ENCODE peak calls at places on chromosomes 13 and 19, in four cellular contexts. C is GM12878, J is HepG2, Y is K562. P is an unnamed sample.

GRCh38 chr19:32287811-32288227 is 57.6 kb upstream of the ZNF507 start:
- DNase-seq in Y (peak; percentile 21), J (peak; percentile 67), C (no peak), P (peak; percentile 87)

GRCh38 chr13:23703241-23703640 is 133.0 kb downstream of the TNFRSF19 start:
- DNase-seq in C (no peak), Y (no peak), J (no peak), P (no peak)

GRCh38 chr13:113930711-113931637 is 42.9 kb downstream of the C13orf46 start:
- DNase-seq in J (no peak), C (peak; percentile 44), Y (no peak), P (peak; percentile 2)

GRCh38 chr19:53177986-53178385 is 15.2 kb downstream of the ZNF665 start:
- DNase-seq in Y (no peak), J (no peak), C (no peak), P (no peak)

GRCh38 chr13:43805681-43806128 is 18.9 kb upstream of the ENOX1 start:
- DNase-seq in J (no peak), C (no peak), Y (no peak), P (no peak)

GRCh38 chr13:76697277-76697676 is 188.9 kb downstream of the KCTD12 start:
- DNase-seq in Y (no peak), J (no peak), C (no peak), P (no peak)

GRCh38 chr13:28719656-28720055 is 886 bp upstream of the SLC46A3 start:
- DNase-seq in C (no peak), J (no peak), Y (no peak), P (no peak)

GRCh38 chr13:73215807-73216206 is 157.0 kb downstream of the KLF5 start:
- DNase-seq in Y (no peak), J (no peak), C (no peak), P (no peak)

GRCh38 chr13:93776936-93777335 is 550.3 kb downstream of the GPC6 start:
- DNase-seq in Y (no peak), J (no peak), C (no peak), P (no peak)

GRCh38 chr13:50403311-50403710 is 388.1 kb downstream of the KCNRG start:
- DNase-seq in J (peak; percentile 78), C (no peak), Y (no peak), P (no peak)

GRCh38 chr13:78712866-78713265 is 53.9 kb upstream of the OBI1 start:
- DNase-seq in Y (no peak), C (no peak), J (no peak), P (no peak)

GRCh38 chr13:109254271-109254670 is 532.1 kb downstream of the IRS2 start:
- DNase-seq in Y (no peak), C (no peak), J (no peak), P (no peak)

GRCh38 chr19:18542936-18543813 is at the start of gene FKBP8:
- DNase-seq in J (peak; percentile 67), C (no peak), Y (peak; percentile 94), P (peak; percentile 97)

GRCh38 chr19:19094513-19094912 is 30.7 kb downstream of the SLC25A42 start:
- DNase-seq in J (peak; percentile 52), Y (no peak), C (no peak), P (no peak)

GRCh38 chr19:20078696-20079095 is 896 bp downstream of the ZNF90 start:
- DNase-seq in J (no peak), Y (no peak), C (no peak), P (peak; percentile 42)

GRCh38 chr19:48556163-48556562 is 4.2 kb downstream of the SULT2B1 start:
- DNase-seq in Y (no peak), C (no peak), J (peak; percentile 75), P (no peak)

GRCh38 chr13:21118180-21118579 is 56.8 kb upstream of the LATS2 start:
- DNase-seq in J (no peak), Y (no peak), C (no peak), P (no peak)

GRCh38 chr13:99796175-99796819 is 175.3 kb downstream of the ZIC5 start:
- DNase-seq in C (no peak), J (peak; percentile 29), Y (peak; percentile 39), P (peak; percentile 72)

GRCh38 chr19:45391346-45391745 is 13.5 kb downstream of the PPP1R13L start:
- DNase-seq in C (no peak), J (peak; percentile 20), Y (peak; percentile 24), P (peak; percentile 46)

GRCh38 chr13:36986462-36987240 is 12.5 kb downstream of the ALG5 start:
- DNase-seq in C (no peak), Y (no peak), J (no peak), P (no peak)

GRCh38 chr19:30566681-30567420 is 194.7 kb downstream of the ZNF536 start:
- DNase-seq in J (no peak), Y (no peak), C (no peak), P (no peak)

GRCh38 chr19:9789066-9789465 is 20.5 kb upstream of the ZNF846 start:
- DNase-seq in Y (no peak), J (no peak), C (no peak), P (peak; percentile 41)

GRCh38 chr13:74062933-74063332 is 71.3 kb downstream of the KLF12 start:
- DNase-seq in J (no peak), C (peak; percentile 52), Y (no peak), P (no peak)

GRCh38 chr19:50705422-50706019 is 14.1 kb downstream of the SHANK1 start:
- DNase-seq in J (peak; percentile 18), Y (peak; percentile 84), C (peak; percentile 21), P (peak; percentile 62)

GRCh38 chr19:11373166-11373884 is 1.1 kb upstream of the SWSAP1 start:
- DNase-seq in Y (no peak), C (no peak), J (no peak), P (peak; percentile 45)

GRCh38 chr13:77002590-77003190 is 10.8 kb downstream of the CLN5 start:
- DNase-seq in C (no peak), J (peak; percentile 23), Y (no peak), P (no peak)

GRCh38 chr19:30054210-30054609 is 112.2 kb downstream of the URI1 start:
- DNase-seq in J (no peak), C (no peak), Y (no peak), P (no peak)

GRCh38 chr19:7857727-7858701 is 16.2 kb downstream of the PRR36 start:
- DNase-seq in C (no peak), J (no peak), Y (peak; percentile 85), P (peak; percentile 85)

GRCh38 chr13:29556742-29557141 is 38.7 kb downstream of the SLC7A1 start:
- DNase-seq in Y (no peak), J (no peak), C (no peak), P (no peak)

GRCh38 chr19:5903054-5903501 is 512 bp downstream of the NDUFA11 start:
- DNase-seq in Y (peak; percentile 45), J (no peak), C (no peak), P (no peak)

GRCh38 chr13:89899302-89900103 is 1448.0 kb upstream of the MIR17HG start:
- DNase-seq in Y (no peak), C (no peak), J (peak; percentile 91), P (no peak)

GRCh38 chr13:41178040-41178439 is 16.3 kb downstream of the KBTBD7 start:
- DNase-seq in C (no peak), J (no peak), Y (no peak), P (no peak)

GRCh38 chr19:54186934-54187381 is 2.4 kb downstream of the MBOAT7 start:
- DNase-seq in J (no peak), C (no peak), Y (peak; percentile 39), P (no peak)

GRCh38 chr19:58572818-58573657 is at the start of gene MZF1:
- DNase-seq in J (peak; percentile 99), Y (peak; percentile 92), C (peak; percentile 99), P (peak; percentile 99)

GRCh38 chr19:57103573-57104277 is 16.1 kb upstream of the USP29 start:
- DNase-seq in J (peak; percentile 47), Y (peak; percentile 54), C (peak; percentile 15), P (peak; percentile 63)

GRCh38 chr19:57096640-57097361 is 23.0 kb upstream of the USP29 start:
- DNase-seq in C (no peak), J (peak; percentile 75), Y (no peak), P (no peak)

GRCh38 chr19:57099199-57099661 is 20.6 kb upstream of the USP29 start:
- DNase-seq in J (peak; percentile 49), Y (peak; percentile 66), C (no peak), P (peak; percentile 84)
- TF ChIP-seq CREB1 in J (no peak), Y (no peak), C (no peak), P (no peak)

GRCh38 chr19:44176590-44176989 is 11.7 kb downstream of the ZNF226 start:
- DNase-seq in C (no peak), Y (no peak), J (no peak), P (no peak)
- TF ChIP-seq NR2C2 in C (no peak), Y (no peak), J (no peak), P (no peak)

GRCh38 chr19:41001243-41001971 is 10.3 kb downstream of the CYP2B6 start:
- DNase-seq in J (no peak), Y (peak; percentile 19), C (no peak), P (peak; percentile 24)
- TF ChIP-seq CTCF in J (no peak), Y (peak; percentile 59), C (no peak), P (no peak)

DNA sequence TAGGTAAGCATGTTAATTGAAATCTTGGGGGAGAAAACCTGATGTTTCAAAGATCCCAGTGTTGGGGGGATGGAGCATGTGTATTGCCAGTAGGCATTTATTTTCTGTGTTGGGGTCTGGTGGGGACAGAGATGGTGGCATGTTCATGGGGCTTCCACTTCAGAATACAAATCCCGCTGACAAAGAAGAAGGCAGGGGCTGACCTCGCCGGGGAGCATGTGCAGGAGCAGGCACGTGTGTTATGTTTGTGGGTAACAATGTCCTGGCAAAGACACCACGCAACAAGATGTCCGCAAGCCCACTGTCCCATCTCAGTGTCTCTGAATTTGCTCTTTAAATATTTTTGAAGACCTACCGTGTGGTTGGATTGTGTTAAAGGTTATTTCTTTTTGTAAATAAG is 164.5 kb downstream of the TEX29 start:
- DNase-seq in Y (no peak), C (no peak), J (no peak), P (no peak)
- TF ChIP-seq CREB1 in Y (no peak), C (no peak), J (no peak), P (no peak)

GRCh38 chr19:55591555-55591954 is 7.8 kb downstream of the FIZ1 start:
- DNase-seq in J (no peak), Y (no peak), C (no peak), P (peak; percentile 55)
- TF ChIP-seq NR2C2 in J (no peak), Y (no peak), C (no peak), P (no peak)

GRCh38 chr13:97432917-97433726 is 847 bp upstream of the RAP2A start:
- DNase-seq in C (peak; percentile 100), Y (peak; percentile 82), J (peak; percentile 99), P (peak; percentile 98)
- TF ChIP-seq CTCF in C (no peak), Y (no peak), J (peak; percentile 26), P (no peak)

DNA sequence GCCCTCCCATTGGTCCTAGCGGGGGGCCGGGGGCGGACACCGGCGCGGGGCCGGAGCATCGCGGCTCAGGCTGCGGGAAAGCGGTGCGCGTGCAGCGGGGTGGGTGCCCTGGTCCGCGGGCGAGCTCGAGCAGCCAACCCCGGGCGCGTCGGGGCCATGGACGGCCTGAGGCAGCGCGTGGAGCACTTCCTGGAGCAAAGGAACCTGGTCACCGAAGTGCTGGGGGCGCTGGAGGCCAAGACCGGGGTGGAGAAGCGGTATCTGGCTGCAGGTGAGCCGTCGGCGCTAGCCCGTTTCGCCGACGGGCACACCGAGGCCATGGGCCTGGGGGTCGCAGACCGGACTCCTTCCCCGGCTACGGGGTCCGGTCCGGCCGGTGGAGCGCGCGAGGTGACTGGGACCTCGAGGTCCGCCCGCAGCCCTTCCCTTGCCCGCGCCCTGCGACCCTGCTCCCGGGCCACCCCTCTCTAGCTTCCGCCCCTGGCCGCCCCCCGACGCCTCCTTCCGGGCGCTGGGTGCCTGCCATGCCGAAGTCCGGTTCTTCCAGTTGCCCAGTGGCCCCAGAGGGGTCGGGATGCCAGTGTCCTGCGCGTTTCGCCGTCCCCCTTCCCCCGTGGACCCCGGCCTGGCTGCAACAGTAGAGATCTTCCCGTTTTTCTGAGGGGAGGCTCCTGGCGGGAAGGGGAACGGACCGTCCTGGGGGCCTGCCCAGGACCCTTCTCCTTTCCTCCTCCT is at the start of gene REEP6:
- DNase-seq in C (no peak), J (no peak), Y (peak; percentile 49), P (no peak)
- TF ChIP-seq CREB1 in C (no peak), J (no peak), Y (no peak), P (no peak)

P was measured in WTC11.